ENCODE peak calls at places on chromosomes 4 and X, in four cellular contexts. One of them, this sample, is unnamed.

GRCh38 chr4:87985097-87985886 is 9.8 kb downstream of the SPP1 start:
- DNase-seq in heart left ventricle: peak; percentile 68
- DNase-seq in tibial artery: peak; percentile 73
- DNase-seq in ELR: peak; percentile 70
- DNase-seq in this sample: peak; percentile 60

GRCh38 chr4:102620697-102621497 is 119.7 kb downstream of the NFKB1 start:
- DNase-seq in ELR: peak; percentile 76
- DNase-seq in tibial artery: no peak
- DNase-seq in heart left ventricle: no peak
- DNase-seq in this sample: peak; percentile 74

GRCh38 chr4:94457692-94458106 is 6.0 kb downstream of the PDLIM5 start:
- DNase-seq in ELR: no peak
- DNase-seq in tibial artery: no peak
- DNase-seq in heart left ventricle: peak; percentile 70
- DNase-seq in this sample: no peak

GRCh38 chr4:165418116-165418515 is 39.3 kb downstream of the CPE start:
- DNase-seq in tibial artery: no peak
- DNase-seq in heart left ventricle: no peak
- DNase-seq in ELR: no peak
- DNase-seq in this sample: no peak

GRCh38 chr4:82898322-82899243 is 2.0 kb upstream of the THAP9 start:
- DNase-seq in tibial artery: no peak
- DNase-seq in ELR: peak; percentile 86
- DNase-seq in heart left ventricle: no peak
- DNase-seq in this sample: peak; percentile 52

GRCh38 chr4:147518086-147518485 is 37.2 kb downstream of the EDNRA start:
- DNase-seq in tibial artery: no peak
- DNase-seq in ELR: no peak
- DNase-seq in heart left ventricle: no peak
- DNase-seq in this sample: no peak

GRCh38 chr4:67198757-67199156 is 346.5 kb downstream of the CENPC start:
- DNase-seq in heart left ventricle: no peak
- DNase-seq in tibial artery: no peak
- DNase-seq in ELR: peak; percentile 51
- DNase-seq in this sample: peak; percentile 17

GRCh38 chr4:16483540-16483939 is 257.3 kb upstream of the TAPT1 start:
- DNase-seq in ELR: no peak
- DNase-seq in heart left ventricle: no peak
- DNase-seq in tibial artery: no peak
- DNase-seq in this sample: no peak

GRCh38 chr4:110622841-110623709 is at the start of gene PITX2:
- DNase-seq in ELR: peak; percentile 96
- DNase-seq in tibial artery: no peak
- DNase-seq in heart left ventricle: peak; percentile 81
- DNase-seq in this sample: peak; percentile 94

GRCh38 chr4:30879841-30880240 is 159.7 kb downstream of the PCDH7 start:
- DNase-seq in ELR: peak; percentile 19
- DNase-seq in heart left ventricle: no peak
- DNase-seq in tibial artery: no peak
- DNase-seq in this sample: no peak

GRCh38 chr4:15003441-15003890 is 1.2 kb downstream of the CPEB2 start:
- DNase-seq in ELR: peak; percentile 43
- DNase-seq in heart left ventricle: peak; percentile 55
- DNase-seq in tibial artery: peak; percentile 80
- DNase-seq in this sample: peak; percentile 53

GRCh38 chrX:96685205-96686099 is 810 bp downstream of the DIAPH2 start:
- DNase-seq in ELR: peak; percentile 64
- DNase-seq in heart left ventricle: peak; percentile 35
- DNase-seq in tibial artery: peak; percentile 70
- DNase-seq in this sample: peak; percentile 61

GRCh38 chr4:137408527-137409177 is 123.6 kb downstream of the PCDH18 start:
- DNase-seq in ELR: no peak
- DNase-seq in heart left ventricle: no peak
- DNase-seq in tibial artery: no peak
- DNase-seq in this sample: no peak

GRCh38 chrX:127574829-127575228 is 477.4 kb downstream of the ACTRT1 start:
- DNase-seq in tibial artery: no peak
- DNase-seq in ELR: no peak
- DNase-seq in heart left ventricle: no peak
- DNase-seq in this sample: no peak

GRCh38 chr4:84907145-84907544 is 59.3 kb downstream of the WDFY3 start:
- DNase-seq in heart left ventricle: no peak
- DNase-seq in tibial artery: no peak
- DNase-seq in ELR: no peak
- DNase-seq in this sample: no peak

GRCh38 chr4:15515106-15515505 is 45.4 kb downstream of the CC2D2A start:
- DNase-seq in heart left ventricle: no peak
- DNase-seq in ELR: no peak
- DNase-seq in tibial artery: no peak
- DNase-seq in this sample: no peak

GRCh38 chr4:7656244-7656800 is 221.6 kb upstream of the PSAPL1 start:
- DNase-seq in ELR: no peak
- DNase-seq in tibial artery: no peak
- DNase-seq in heart left ventricle: no peak
- DNase-seq in this sample: no peak

GRCh38 chr4:77787969-77788368 is 31.2 kb downstream of the CNOT6L start:
- DNase-seq in ELR: no peak
- DNase-seq in heart left ventricle: no peak
- DNase-seq in tibial artery: no peak
- DNase-seq in this sample: no peak

GRCh38 chr4:185711764-185712163 is 100.2 kb downstream of the SORBS2 start:
- DNase-seq in heart left ventricle: no peak
- DNase-seq in tibial artery: no peak
- DNase-seq in ELR: peak; percentile 13
- DNase-seq in this sample: no peak

This sample was measured in lung microvascular endothelial cell.